ENCODE peak calls at places on chromosomes 5 and 9, in four cellular contexts. T, S, K and Y are unnamed samples.

GRCh38 chr5:155282503-155283107 is 269.1 kb downstream of the KIF4B start:
- DNase-seq in T (no peak), S (no peak), K (no peak), Y (no peak)

GRCh38 chr9:93062364-93062763 is 3.9 kb downstream of the SUSD3 start:
- DNase-seq in T (no peak), S (no peak), K (no peak), Y (no peak)

GRCh38 chr5:98333921-98334320 is 439.5 kb upstream of the RGMB start:
- DNase-seq in T (no peak), S (no peak), K (no peak), Y (no peak)

GRCh38 chr9:354453-354852 is 139.8 kb downstream of the DOCK8 start:
- DNase-seq in T (no peak), S (no peak), K (no peak), Y (no peak)

GRCh38 chr5:21236896-21237830 is 1249.2 kb upstream of the CDH18 start:
- DNase-seq in T (no peak), S (no peak), K (no peak), Y (no peak)

GRCh38 chr9:125525846-125526619 is 181.0 kb downstream of the MAPKAP1 start:
- DNase-seq in T (no peak), S (no peak), K (no peak), Y (no peak)

GRCh38 chr5:146622391-146622790 is 106.4 kb upstream of the GPR151 start:
- DNase-seq in T (no peak), S (no peak), K (no peak), Y (peak; percentile 12)

GRCh38 chr5:89480406-89481007 is 597.5 kb upstream of the MEF2C start:
- DNase-seq in T (no peak), S (no peak), K (no peak), Y (no peak)